ENCODE peak calls at places on chromosomes 2 and 18, in seven cellular contexts. W, F, Z, C, O, E and A are unnamed samples.

GRCh38 chr2:106562826-106563594 is 75.8 kb downstream of the CD8B2 start:
- DNase-seq in W (no peak), F (no peak), Z (no peak), C (no peak), O (no peak), E (no peak), A (no peak)

GRCh38 chr18:57050314-57050949 is 96.5 kb upstream of the BOD1L2 start:
- DNase-seq in W (no peak), F (no peak), Z (no peak), C (no peak), O (no peak), E (peak; percentile 78), A (no peak)

GRCh38 chr2:17166506-17166905 is 351.7 kb downstream of the RAD51AP2 start:
- DNase-seq in W (peak; percentile 54), F (no peak), Z (no peak), C (no peak), O (no peak), E (no peak), A (no peak)

GRCh38 chr18:37230762-37231161 is 334.8 kb downstream of the CELF4 start:
- DNase-seq in W (no peak), F (no peak), Z (peak; percentile 5), C (no peak), O (no peak), E (no peak), A (no peak)

GRCh38 chr2:28661589-28662001 is 90.0 kb upstream of the PPP1CB start:
- DNase-seq in W (peak; percentile 84), F (no peak), Z (peak; percentile 86), C (no peak), O (peak; percentile 84), E (peak; percentile 81), A (no peak)

GRCh38 chr2:150376627-150377335 is 110.7 kb downstream of the RND3 start:
- DNase-seq in W (no peak), F (no peak), Z (peak; percentile 44), C (no peak), O (no peak), E (no peak), A (no peak)

GRCh38 chr2:127514485-127514884 is 11.8 kb downstream of the IWS1 start:
- DNase-seq in W (no peak), F (no peak), Z (no peak), C (no peak), O (no peak), E (no peak), A (no peak)

GRCh38 chr2:10716581-10716980 is 4.8 kb upstream of the ATP6V1C2 start:
- DNase-seq in W (no peak), F (no peak), Z (no peak), C (no peak), O (no peak), E (no peak), A (no peak)

GRCh38 chr18:27363918-27364317 is 178.8 kb upstream of the CHST9 start:
- DNase-seq in W (peak; percentile 2), F (no peak), Z (no peak), C (no peak), O (no peak), E (no peak), A (no peak)

GRCh38 chr2:239316562-239317465 is 84.0 kb downstream of the HDAC4 start:
- DNase-seq in W (no peak), F (no peak), Z (no peak), C (no peak), O (peak; percentile 79), E (no peak), A (peak; percentile 38)

GRCh38 chr18:9993846-9994660 is 80.2 kb downstream of the VAPA start:
- DNase-seq in W (peak; percentile 80), F (no peak), Z (no peak), C (no peak), O (no peak), E (no peak), A (peak; percentile 24)

GRCh38 chr2:27152102-27152795 is 3.4 kb downstream of the TCF23 start:
- DNase-seq in W (no peak), F (no peak), Z (no peak), C (no peak), O (no peak), E (no peak), A (no peak)